ENCODE peak calls at places on chromosomes 4 and X, in six cellular contexts. X, N, B, T, S and W are unnamed samples.

GRCh38 chrX:72141372-72142004 is 9.8 kb upstream of the RTL5 start:
- DNase-seq in X (no peak), N (no peak), B (no peak), T (no peak), S (no peak), W (no peak)

GRCh38 chrX:107849747-107850478 is 24.2 kb downstream of the MID2 start:
- DNase-seq in X (no peak), N (peak), B (peak), T (no peak), S (no peak), W (no peak)

GRCh38 chr4:137420901-137421384 is 111.4 kb downstream of the PCDH18 start:
- DNase-seq in X (no peak), N (peak), B (no peak), T (no peak), S (no peak), W (no peak)

GRCh38 chrX:149629730-149630387 is 1.7 kb downstream of the TMEM185A start:
- DNase-seq in X (no peak), N (no peak), B (no peak), T (no peak), S (no peak), W (no peak)

GRCh38 chr4:107978716-107979451 is 10.8 kb upstream of the HADH start:
- DNase-seq in X (no peak), N (no peak), B (no peak), T (no peak), S (no peak), W (no peak)

GRCh38 chr4:52853351-52853750 is 8.8 kb upstream of the RASL11B start:
- DNase-seq in X (peak), N (no peak), B (peak), T (no peak), S (peak), W (no peak)

GRCh38 chrX:153970398-153971123 is 1.1 kb downstream of the HCFC1 start:
- DNase-seq in X (no peak), N (no peak), B (peak), T (peak), S (peak), W (peak)

GRCh38 chrX:119605398-119605738 is 856 bp downstream of the NKRF start:
- DNase-seq in X (no peak), N (no peak), B (no peak), T (peak), S (no peak), W (no peak)

GRCh38 chr4:180832086-180832485 is 1411.1 kb upstream of the TENM3 start:
- DNase-seq in X (no peak), N (no peak), B (no peak), T (no peak), S (no peak), W (no peak)

GRCh38 chr4:39565925-39566630 is 38.8 kb upstream of the UGDH start:
- DNase-seq in X (peak), N (no peak), B (peak), T (no peak), S (peak), W (no peak)

GRCh38 chrX:19904778-19905367 is 17.5 kb upstream of the SH3KBP1 start:
- DNase-seq in X (no peak), N (no peak), B (peak), T (peak), S (no peak), W (no peak)

GRCh38 chr4:24489870-24490269 is 94.5 kb downstream of the DHX15 start:
- DNase-seq in X (no peak), N (no peak), B (peak), T (no peak), S (no peak), W (no peak)

GRCh38 chrX:13891367-13892146 is 74.7 kb upstream of the GPM6B start:
- DNase-seq in X (no peak), N (no peak), B (no peak), T (no peak), S (no peak), W (no peak)

GRCh38 chr4:190121759-190122158 is 51.8 kb upstream of the DUX4 start:
- DNase-seq in X (no peak), N (no peak), B (no peak), T (no peak), S (no peak), W (no peak)

GRCh38 chr4:16858275-16858752 is 40.1 kb downstream of the LDB2 start:
- DNase-seq in X (no peak), N (no peak), B (peak), T (no peak), S (peak), W (no peak)

GRCh38 chr4:186725422-186726149 is 1.9 kb upstream of the FAT1 start:
- DNase-seq in X (peak), N (peak), B (peak), T (no peak), S (no peak), W (peak)

GRCh38 chrX:26851981-26852380 is 611.2 kb downstream of the PPP4R3C start:
- DNase-seq in X (no peak), N (no peak), B (peak), T (no peak), S (no peak), W (no peak)

GRCh38 chrX:3244955-3245354 is 101.5 kb downstream of the MXRA5 start:
- DNase-seq in X (no peak), N (no peak), B (peak), T (no peak), S (no peak), W (no peak)

GRCh38 chr4:6523251-6523650 is 50.8 kb upstream of the PPP2R2C start:
- DNase-seq in X (no peak), N (no peak), B (peak), T (no peak), S (no peak), W (no peak)

GRCh38 chr4:151862766-151863165 is 102.0 kb upstream of the GATB start:
- DNase-seq in X (no peak), N (no peak), B (peak), T (no peak), S (no peak), W (no peak)

GRCh38 chrX:111086521-111087127 is 9.4 kb upstream of the PAK3 start:
- DNase-seq in X (no peak), N (no peak), B (no peak), T (no peak), S (no peak), W (peak)

GRCh38 chr4:163762756-163763155 is 268.3 kb downstream of the TMA16 start:
- DNase-seq in X (no peak), N (no peak), B (no peak), T (no peak), S (no peak), W (no peak)

GRCh38 chrX:57156397-57157049 is 19.3 kb upstream of the SPIN2A start:
- DNase-seq in X (no peak), N (peak), B (peak), T (no peak), S (no peak), W (peak)

GRCh38 chr4:146222313-146222712 is 8.0 kb downstream of the REELD1 start:
- DNase-seq in X (no peak), N (no peak), B (peak), T (no peak), S (no peak), W (no peak)

GRCh38 chr4:182188622-182189021 is 54.6 kb upstream of the TENM3 start:
- DNase-seq in X (no peak), N (no peak), B (peak), T (no peak), S (no peak), W (no peak)

GRCh38 chr4:2836391-2836859 is 7.2 kb upstream of the ADD1 start:
- DNase-seq in X (no peak), N (no peak), B (no peak), T (no peak), S (no peak), W (no peak)

GRCh38 chrX:79153348-79153747 is 8.9 kb downstream of the GPR174 start:
- DNase-seq in X (no peak), N (no peak), B (no peak), T (no peak), S (no peak), W (no peak)

GRCh38 chr4:651884-652642 is 22.0 kb downstream of the ATP5ME start:
- DNase-seq in X (no peak), N (no peak), B (no peak), T (no peak), S (no peak), W (no peak)

GRCh38 chrX:137164329-137164728 is 130.5 kb upstream of the GPR101 start:
- DNase-seq in X (no peak), N (no peak), B (no peak), T (no peak), S (no peak), W (no peak)

GRCh38 chr4:8688041-8688907 is 95.7 kb downstream of the CPZ start:
- DNase-seq in X (no peak), N (peak), B (peak), T (peak), S (no peak), W (peak)

GRCh38 chr4:90293320-90293719 is 166.1 kb downstream of the CCSER1 start:
- DNase-seq in X (no peak), N (no peak), B (peak), T (no peak), S (no peak), W (no peak)

GRCh38 chr4:86035688-86036087 is 324.2 kb downstream of the MAPK10 start:
- DNase-seq in X (no peak), N (no peak), B (peak), T (no peak), S (no peak), W (no peak)